ENCODE peak calls at places on chromosomes 13 and 19, in eight cellular contexts. One of them, this sample, is unnamed.

GRCh38 chr19:13066933-13067831 is 35.5 kb downstream of the LYL1 start:
- DNase-seq in HCEC 1CT: no peak
- DNase-seq in adrenal gland: no peak
- DNase-seq in omental fat pad: no peak
- DNase-seq in activated naive CD4-positive, alpha-beta T cell treated with anti-CD3 and anti-CD28 coated beads for 36 hours: no peak
- DNase-seq in nephron progenitor cell: no peak
- DNase-seq in AG08395: no peak
- DNase-seq in ELR: no peak
- DNase-seq in this sample: no peak

GRCh38 chr13:114067886-114068722 is 64.3 kb downstream of the RASA3 start:
- DNase-seq in HCEC 1CT: no peak
- DNase-seq in adrenal gland: no peak
- DNase-seq in omental fat pad: no peak
- DNase-seq in activated naive CD4-positive, alpha-beta T cell treated with anti-CD3 and anti-CD28 coated beads for 36 hours: peak
- DNase-seq in nephron progenitor cell: no peak
- DNase-seq in AG08395: no peak
- DNase-seq in ELR: no peak
- DNase-seq in this sample: no peak

GRCh38 chr19:4513248-4513647 is 5.0 kb downstream of the PLIN4 start:
- DNase-seq in HCEC 1CT: no peak
- DNase-seq in adrenal gland: no peak
- DNase-seq in omental fat pad: no peak
- DNase-seq in activated naive CD4-positive, alpha-beta T cell treated with anti-CD3 and anti-CD28 coated beads for 36 hours: no peak
- DNase-seq in nephron progenitor cell: no peak
- DNase-seq in AG08395: no peak
- DNase-seq in ELR: no peak
- DNase-seq in this sample: no peak

GRCh38 chr13:33349996-33350826 is 64.7 kb upstream of the STARD13 start:
- DNase-seq in HCEC 1CT: peak
- DNase-seq in adrenal gland: peak
- DNase-seq in omental fat pad: no peak
- DNase-seq in activated naive CD4-positive, alpha-beta T cell treated with anti-CD3 and anti-CD28 coated beads for 36 hours: no peak
- DNase-seq in nephron progenitor cell: peak
- DNase-seq in AG08395: peak
- DNase-seq in ELR: peak
- DNase-seq in this sample: peak

GRCh38 chr19:52224211-52224610 is 34.4 kb downstream of the PPP2R1A start:
- DNase-seq in HCEC 1CT: no peak
- DNase-seq in adrenal gland: no peak
- DNase-seq in omental fat pad: no peak
- DNase-seq in activated naive CD4-positive, alpha-beta T cell treated with anti-CD3 and anti-CD28 coated beads for 36 hours: no peak
- DNase-seq in nephron progenitor cell: no peak
- DNase-seq in AG08395: no peak
- DNase-seq in ELR: no peak
- DNase-seq in this sample: no peak

GRCh38 chr19:58385313-58386165 is 1.5 kb upstream of the RPS5 start:
- DNase-seq in HCEC 1CT: no peak
- DNase-seq in adrenal gland: no peak
- DNase-seq in omental fat pad: no peak
- DNase-seq in activated naive CD4-positive, alpha-beta T cell treated with anti-CD3 and anti-CD28 coated beads for 36 hours: peak
- DNase-seq in nephron progenitor cell: no peak
- DNase-seq in AG08395: no peak
- DNase-seq in ELR: no peak
- DNase-seq in this sample: no peak

GRCh38 chr19:48636859-48637448 is at the start of gene DBP:
- DNase-seq in HCEC 1CT: no peak
- DNase-seq in adrenal gland: peak
- DNase-seq in omental fat pad: no peak
- DNase-seq in activated naive CD4-positive, alpha-beta T cell treated with anti-CD3 and anti-CD28 coated beads for 36 hours: peak
- DNase-seq in nephron progenitor cell: peak
- DNase-seq in AG08395: no peak
- DNase-seq in ELR: peak
- DNase-seq in this sample: peak

GRCh38 chr19:44951179-44952159 is 3.7 kb upstream of the CLPTM1 start:
- DNase-seq in HCEC 1CT: peak
- DNase-seq in adrenal gland: peak
- DNase-seq in omental fat pad: peak
- DNase-seq in activated naive CD4-positive, alpha-beta T cell treated with anti-CD3 and anti-CD28 coated beads for 36 hours: peak
- DNase-seq in nephron progenitor cell: peak
- DNase-seq in AG08395: peak
- DNase-seq in ELR: peak
- DNase-seq in this sample: peak

GRCh38 chr13:114155923-114156883 is 22.9 kb upstream of the CFAP97D2 start:
- DNase-seq in HCEC 1CT: no peak
- DNase-seq in adrenal gland: no peak
- DNase-seq in omental fat pad: no peak
- DNase-seq in activated naive CD4-positive, alpha-beta T cell treated with anti-CD3 and anti-CD28 coated beads for 36 hours: no peak
- DNase-seq in nephron progenitor cell: no peak
- DNase-seq in AG08395: no peak
- DNase-seq in ELR: no peak
- DNase-seq in this sample: no peak

GRCh38 chr13:111493468-111493867 is 173.0 kb downstream of the TEX29 start:
- DNase-seq in HCEC 1CT: no peak
- DNase-seq in adrenal gland: no peak
- DNase-seq in omental fat pad: no peak
- DNase-seq in activated naive CD4-positive, alpha-beta T cell treated with anti-CD3 and anti-CD28 coated beads for 36 hours: no peak
- DNase-seq in nephron progenitor cell: no peak
- DNase-seq in AG08395: no peak
- DNase-seq in ELR: no peak
- DNase-seq in this sample: no peak

GRCh38 chr13:112062619-112063308 is 4.2 kb upstream of the SOX1 start:
- DNase-seq in HCEC 1CT: no peak
- DNase-seq in adrenal gland: no peak
- DNase-seq in omental fat pad: no peak
- DNase-seq in activated naive CD4-positive, alpha-beta T cell treated with anti-CD3 and anti-CD28 coated beads for 36 hours: no peak
- DNase-seq in nephron progenitor cell: peak
- DNase-seq in AG08395: no peak
- DNase-seq in ELR: no peak
- DNase-seq in this sample: no peak

GRCh38 chr19:17394891-17395415 is 957 bp upstream of the CCDC194 start:
- DNase-seq in HCEC 1CT: peak
- DNase-seq in adrenal gland: peak
- DNase-seq in omental fat pad: no peak
- DNase-seq in activated naive CD4-positive, alpha-beta T cell treated with anti-CD3 and anti-CD28 coated beads for 36 hours: peak
- DNase-seq in nephron progenitor cell: peak
- DNase-seq in AG08395: peak
- DNase-seq in ELR: peak
- DNase-seq in this sample: peak

GRCh38 chr13:59408738-59409137 is 755.0 kb downstream of the DIAPH3 start:
- DNase-seq in HCEC 1CT: no peak
- DNase-seq in adrenal gland: no peak
- DNase-seq in omental fat pad: no peak
- DNase-seq in activated naive CD4-positive, alpha-beta T cell treated with anti-CD3 and anti-CD28 coated beads for 36 hours: no peak
- DNase-seq in nephron progenitor cell: no peak
- DNase-seq in AG08395: no peak
- DNase-seq in ELR: no peak
- DNase-seq in this sample: no peak

GRCh38 chr13:44768775-44769578 is 192.8 kb upstream of the TSC22D1 start:
- DNase-seq in HCEC 1CT: no peak
- DNase-seq in adrenal gland: no peak
- DNase-seq in omental fat pad: no peak
- DNase-seq in activated naive CD4-positive, alpha-beta T cell treated with anti-CD3 and anti-CD28 coated beads for 36 hours: peak
- DNase-seq in nephron progenitor cell: no peak
- DNase-seq in AG08395: no peak
- DNase-seq in ELR: no peak
- DNase-seq in this sample: no peak

GRCh38 chr19:30001794-30002193 is 59.8 kb downstream of the URI1 start:
- DNase-seq in HCEC 1CT: no peak
- DNase-seq in adrenal gland: no peak
- DNase-seq in omental fat pad: no peak
- DNase-seq in activated naive CD4-positive, alpha-beta T cell treated with anti-CD3 and anti-CD28 coated beads for 36 hours: no peak
- DNase-seq in nephron progenitor cell: no peak
- DNase-seq in AG08395: no peak
- DNase-seq in ELR: peak
- DNase-seq in this sample: no peak

GRCh38 chr19:33750587-33751385 is 45.9 kb upstream of the KCTD15 start:
- DNase-seq in HCEC 1CT: no peak
- DNase-seq in adrenal gland: no peak
- DNase-seq in omental fat pad: no peak
- DNase-seq in activated naive CD4-positive, alpha-beta T cell treated with anti-CD3 and anti-CD28 coated beads for 36 hours: no peak
- DNase-seq in nephron progenitor cell: no peak
- DNase-seq in AG08395: no peak
- DNase-seq in ELR: no peak
- DNase-seq in this sample: no peak

GRCh38 chr19:7575426-7576040 is 20.1 kb upstream of the CAMSAP3 start:
- DNase-seq in HCEC 1CT: no peak
- DNase-seq in adrenal gland: no peak
- DNase-seq in omental fat pad: no peak
- DNase-seq in activated naive CD4-positive, alpha-beta T cell treated with anti-CD3 and anti-CD28 coated beads for 36 hours: no peak
- DNase-seq in nephron progenitor cell: no peak
- DNase-seq in AG08395: peak
- DNase-seq in ELR: peak
- DNase-seq in this sample: peak

GRCh38 chr19:18156841-18157464 is 4.0 kb downstream of the PIK3R2 start:
- DNase-seq in HCEC 1CT: peak
- DNase-seq in adrenal gland: peak
- DNase-seq in omental fat pad: no peak
- DNase-seq in activated naive CD4-positive, alpha-beta T cell treated with anti-CD3 and anti-CD28 coated beads for 36 hours: no peak
- DNase-seq in nephron progenitor cell: no peak
- DNase-seq in AG08395: peak
- DNase-seq in ELR: peak
- DNase-seq in this sample: peak

GRCh38 chr13:39578821-39579291 is 24.1 kb downstream of the LHFPL6 start:
- DNase-seq in HCEC 1CT: no peak
- DNase-seq in adrenal gland: no peak
- DNase-seq in omental fat pad: no peak
- DNase-seq in activated naive CD4-positive, alpha-beta T cell treated with anti-CD3 and anti-CD28 coated beads for 36 hours: no peak
- DNase-seq in nephron progenitor cell: no peak
- DNase-seq in AG08395: no peak
- DNase-seq in ELR: no peak
- DNase-seq in this sample: no peak

GRCh38 chr13:98939552-98940306 is 38.1 kb downstream of the DOCK9 start:
- DNase-seq in HCEC 1CT: no peak
- DNase-seq in adrenal gland: no peak
- DNase-seq in omental fat pad: no peak
- DNase-seq in activated naive CD4-positive, alpha-beta T cell treated with anti-CD3 and anti-CD28 coated beads for 36 hours: no peak
- DNase-seq in nephron progenitor cell: no peak
- DNase-seq in AG08395: no peak
- DNase-seq in ELR: no peak
- DNase-seq in this sample: no peak

GRCh38 chr19:13881231-13881691 is 4.3 kb downstream of the NANOS3 start:
- DNase-seq in HCEC 1CT: no peak
- DNase-seq in adrenal gland: no peak
- DNase-seq in omental fat pad: no peak
- DNase-seq in activated naive CD4-positive, alpha-beta T cell treated with anti-CD3 and anti-CD28 coated beads for 36 hours: peak
- DNase-seq in nephron progenitor cell: peak
- DNase-seq in AG08395: no peak
- DNase-seq in ELR: no peak
- DNase-seq in this sample: peak

GRCh38 chr19:1410789-1411188 is 3.4 kb downstream of the DAZAP1 start:
- DNase-seq in HCEC 1CT: no peak
- DNase-seq in adrenal gland: no peak
- DNase-seq in omental fat pad: no peak
- DNase-seq in activated naive CD4-positive, alpha-beta T cell treated with anti-CD3 and anti-CD28 coated beads for 36 hours: no peak
- DNase-seq in nephron progenitor cell: no peak
- DNase-seq in AG08395: no peak
- DNase-seq in ELR: no peak
- DNase-seq in this sample: no peak

GRCh38 chr13:102233566-102234208 is 168.2 kb downstream of the FGF14 start:
- DNase-seq in HCEC 1CT: peak
- DNase-seq in adrenal gland: no peak
- DNase-seq in omental fat pad: no peak
- DNase-seq in activated naive CD4-positive, alpha-beta T cell treated with anti-CD3 and anti-CD28 coated beads for 36 hours: no peak
- DNase-seq in nephron progenitor cell: no peak
- DNase-seq in AG08395: no peak
- DNase-seq in ELR: no peak
- DNase-seq in this sample: no peak

GRCh38 chr13:23578411-23579071 is 8.3 kb downstream of the TNFRSF19 start:
- DNase-seq in HCEC 1CT: peak
- DNase-seq in adrenal gland: peak
- DNase-seq in omental fat pad: no peak
- DNase-seq in activated naive CD4-positive, alpha-beta T cell treated with anti-CD3 and anti-CD28 coated beads for 36 hours: peak
- DNase-seq in nephron progenitor cell: peak
- DNase-seq in AG08395: peak
- DNase-seq in ELR: peak
- DNase-seq in this sample: peak

GRCh38 chr13:31161583-31162150 is at the start of gene HSPH1:
- DNase-seq in HCEC 1CT: peak
- DNase-seq in adrenal gland: peak
- DNase-seq in omental fat pad: peak
- DNase-seq in activated naive CD4-positive, alpha-beta T cell treated with anti-CD3 and anti-CD28 coated beads for 36 hours: peak
- DNase-seq in nephron progenitor cell: peak
- DNase-seq in AG08395: peak
- DNase-seq in ELR: peak
- DNase-seq in this sample: peak

GRCh38 chr13:80341771-80342271 is 895 bp upstream of the SPRY2 start:
- DNase-seq in HCEC 1CT: peak
- DNase-seq in adrenal gland: peak
- DNase-seq in omental fat pad: no peak
- DNase-seq in activated naive CD4-positive, alpha-beta T cell treated with anti-CD3 and anti-CD28 coated beads for 36 hours: no peak
- DNase-seq in nephron progenitor cell: peak
- DNase-seq in AG08395: no peak
- DNase-seq in ELR: peak
- DNase-seq in this sample: peak